ENCODE peak calls at places on chromosomes 6 and 20, in four cellular contexts. G, V, Z and Q are unnamed samples.

GRCh38 chr6:166277021-166277420 is 31.2 kb downstream of the PRR18 start:
- DNase-seq in G (peak), V (no peak), Z (no peak), Q (no peak)

GRCh38 chr20:46350201-46350985 is 42.1 kb upstream of the CDH22 start:
- DNase-seq in Z (no peak), G (peak), V (no peak), Q (no peak)

GRCh38 chr6:17066610-17067009 is 35.2 kb upstream of the STMND1 start:
- DNase-seq in G (no peak), V (no peak), Z (no peak), Q (no peak)

GRCh38 chr6:52284131-52284459 is 447 bp downstream of the MCM3 start:
- DNase-seq in G (peak), V (peak), Z (peak), Q (no peak)

GRCh38 chr6:7267521-7268091 is 45.4 kb downstream of the SSR1 start:
- DNase-seq in Z (no peak), G (no peak), V (peak), Q (no peak)

GRCh38 chr20:24987873-24988835 is 4.4 kb downstream of the APMAP start:
- DNase-seq in Z (peak), V (no peak), G (no peak), Q (no peak)

GRCh38 chr6:148455225-148455624 is 112.6 kb downstream of the SASH1 start:
- DNase-seq in V (no peak), Z (no peak), G (no peak), Q (peak)

GRCh38 chr6:9464583-9464982 is 950.3 kb downstream of the TFAP2A start:
- DNase-seq in G (no peak), V (no peak), Z (no peak), Q (no peak)

GRCh38 chr6:115901896-115902295 is 158.8 kb downstream of the FRK start:
- DNase-seq in G (no peak), V (no peak), Z (no peak), Q (no peak)

GRCh38 chr6:138188278-138188923 is 26.7 kb downstream of the ARFGEF3 start:
- DNase-seq in V (no peak), G (no peak), Z (peak), Q (no peak)

GRCh38 chr6:36118550-36119107 is 11.7 kb upstream of the MAPK13 start:
- DNase-seq in V (no peak), G (no peak), Z (peak), Q (no peak)

GRCh38 chr6:45104429-45104828 is 223.7 kb upstream of the RUNX2 start:
- DNase-seq in G (no peak), V (no peak), Z (no peak), Q (no peak)